ENCODE peak calls at places on chromosomes 13 and 19, in six cellular contexts. R is hippocampal formation, F is head of caudate nucleus, E is T-helper 2 cell, A is dorsolateral prefrontal cortex, Q is HFF-Myc. N is an unnamed sample.

GRCh38 chr19:16013181-16013850 is 63.0 kb upstream of the TPM4 start:
- DNase-seq in R (no peak), E (no peak), Q (no peak), F (peak), A (no peak), N (no peak)

GRCh38 chr19:55832676-55833075 is 877 bp upstream of the NLRP11 start:
- DNase-seq in F (no peak), R (no peak), A (no peak), Q (no peak), E (no peak), N (no peak)

GRCh38 chr19:50269653-50270052 is 59.5 kb downstream of the KCNC3 start:
- DNase-seq in A (no peak), R (no peak), E (no peak), Q (no peak), F (no peak), N (peak)

GRCh38 chr13:94344126-94344863 is 135.2 kb downstream of the DCT start:
- DNase-seq in Q (no peak), A (no peak), R (no peak), F (no peak), E (no peak), N (no peak)

GRCh38 chr19:4713384-4713951 is 10.2 kb downstream of the DPP9 start:
- DNase-seq in E (no peak), A (no peak), F (no peak), Q (peak), R (no peak), N (no peak)

GRCh38 chr19:47663911-47664771 is 49.1 kb upstream of the EHD2 start:
- DNase-seq in E (no peak), F (peak), A (peak), R (peak), Q (peak), N (peak)

GRCh38 chr19:46407891-46408426 is 5.4 kb downstream of the CCDC8 start:
- DNase-seq in A (no peak), R (no peak), F (no peak), E (no peak), Q (no peak), N (no peak)

GRCh38 chr19:17390665-17391370 is 3.2 kb downstream of the CCDC194 start:
- DNase-seq in R (peak), Q (peak), A (peak), E (peak), F (peak), N (peak)

GRCh38 chr19:29961311-29961710 is 19.3 kb downstream of the URI1 start:
- DNase-seq in E (no peak), R (no peak), A (no peak), Q (no peak), F (no peak), N (no peak)

GRCh38 chr19:12000152-12000981 is 35.1 kb downstream of the ZNF433 start:
- DNase-seq in A (no peak), Q (no peak), R (no peak), E (peak), F (no peak), N (no peak)

GRCh38 chr13:65594255-65594654 is 1635.9 kb downstream of the PCDH9 start:
- DNase-seq in Q (no peak), E (no peak), R (no peak), F (no peak), A (no peak), N (no peak)

GRCh38 chr13:59479629-59480028 is 684.1 kb downstream of the DIAPH3 start:
- DNase-seq in A (no peak), Q (no peak), F (no peak), R (no peak), E (no peak), N (no peak)

GRCh38 chr13:40186041-40186440 is 480.4 kb downstream of the FOXO1 start:
- DNase-seq in A (no peak), E (peak), F (no peak), Q (no peak), R (no peak), N (no peak)

GRCh38 chr13:27639186-27639585 is 17.5 kb downstream of the POLR1D start:
- DNase-seq in Q (no peak), R (no peak), F (no peak), E (no peak), A (no peak), N (no peak)

GRCh38 chr13:24220086-24220703 is 59.7 kb downstream of the SPATA13 start:
- DNase-seq in A (no peak), R (peak), F (peak), Q (peak), E (peak), N (peak)

GRCh38 chr19:57452307-57452706 is 4.6 kb downstream of the VN1R1 start:
- DNase-seq in A (no peak), E (no peak), R (no peak), F (no peak), Q (no peak), N (no peak)

GRCh38 chr19:19642506-19643157 is 825 bp downstream of the GMIP start:
- DNase-seq in F (no peak), Q (no peak), R (no peak), A (no peak), E (peak), N (peak)

GRCh38 chr13:46126552-46127171 is 21.8 kb upstream of the CPB2 start:
- DNase-seq in A (peak), R (peak), Q (peak), F (peak), E (peak), N (peak)

GRCh38 chr13:104314926-104315535 is 1248.8 kb upstream of the SLC10A2 start:
- DNase-seq in A (no peak), E (no peak), F (no peak), R (no peak), Q (no peak), N (no peak)

GRCh38 chr19:45595814-45596213 is 6.2 kb downstream of the GPR4 start:
- DNase-seq in A (no peak), R (no peak), F (no peak), Q (no peak), E (no peak), N (no peak)

GRCh38 chr13:111322916-111323331 is 2.5 kb downstream of the TEX29 start:
- DNase-seq in E (no peak), R (no peak), Q (no peak), F (no peak), A (no peak), N (no peak)

GRCh38 chr19:49497047-49497789 is 984 bp downstream of the RPS11 start:
- DNase-seq in Q (no peak), F (peak), R (no peak), E (peak), A (no peak), N (peak)

GRCh38 chr13:97369269-97369893 is 64.6 kb upstream of the RAP2A start:
- DNase-seq in R (no peak), Q (no peak), A (no peak), E (peak), F (no peak), N (no peak)

GRCh38 chr13:23898101-23898500 is 799 bp upstream of the C1QTNF9B start:
- DNase-seq in A (no peak), R (no peak), F (no peak), E (no peak), Q (no peak), N (no peak)

GRCh38 chr19:31270897-31271568 is 78.2 kb downstream of the TSHZ3 start:
- DNase-seq in Q (no peak), E (no peak), R (no peak), A (no peak), F (no peak), N (no peak)

GRCh38 chr19:49432141-49433073 is 7.2 kb downstream of the GFY start:
- DNase-seq in R (no peak), Q (no peak), F (no peak), E (peak), A (no peak), N (no peak)

GRCh38 chr13:35107535-35107934 is 165.5 kb downstream of the NBEA start:
- DNase-seq in R (no peak), A (no peak), F (no peak), E (no peak), Q (no peak), N (no peak)

GRCh38 chr13:46179576-46180368 is 2.2 kb downstream of the LCP1 start:
- DNase-seq in F (peak), R (no peak), A (no peak), E (peak), Q (no peak), N (peak)

GRCh38 chr19:22595918-22596341 is 38.2 kb upstream of the ZNF492 start:
- DNase-seq in R (no peak), Q (no peak), F (no peak), E (no peak), A (no peak), N (peak)

GRCh38 chr13:32443111-32443510 is 15.2 kb upstream of the N4BP2L1 start:
- DNase-seq in F (peak), A (no peak), E (peak), Q (no peak), R (peak), N (no peak)

GRCh38 chr13:108987488-108987887 is 358.1 kb downstream of the MYO16 start:
- DNase-seq in Q (peak), F (no peak), R (no peak), A (no peak), E (no peak), N (no peak)

GRCh38 chr19:53808710-53809125 is 15.4 kb downstream of the NLRP12 start:
- DNase-seq in R (no peak), E (no peak), F (no peak), Q (peak), A (no peak), N (peak)

N was measured in K562.